ENCODE peak calls at places on chromosomes 13 and 19, in nine cellular contexts. One of them, this sample, is unnamed.

GRCh38 chr19:51439021-51439465 is 19.2 kb downstream of the SIGLEC8 start:
- DNase-seq in K562: no peak
- DNase-seq in SK-N-SH: no peak
- DNase-seq in NB4: peak; percentile 67
- DNase-seq in WTC11: peak; percentile 36
- DNase-seq in A549: no peak
- DNase-seq in GM12878: no peak
- DNase-seq in HCT116: no peak
- DNase-seq in H1: no peak
- DNase-seq in this sample: no peak

GRCh38 chr13:38662362-38662761 is 24.5 kb upstream of the FREM2 start:
- DNase-seq in A549: no peak
- DNase-seq in HCT116: no peak
- DNase-seq in GM12878: no peak
- DNase-seq in NB4: no peak
- DNase-seq in K562: no peak
- DNase-seq in WTC11: no peak
- DNase-seq in SK-N-SH: no peak
- DNase-seq in H1: no peak
- DNase-seq in this sample: no peak

GRCh38 chr19:9565900-9566705 is 18.2 kb downstream of the ZNF121 start:
- DNase-seq in NB4: peak; percentile 54
- DNase-seq in SK-N-SH: no peak
- DNase-seq in A549: peak; percentile 53
- DNase-seq in H1: no peak
- DNase-seq in HCT116: no peak
- DNase-seq in GM12878: no peak
- DNase-seq in K562: no peak
- DNase-seq in WTC11: no peak
- DNase-seq in this sample: no peak

GRCh38 chr13:113927661-113928581 is 46.0 kb downstream of the C13orf46 start:
- DNase-seq in SK-N-SH: no peak
- DNase-seq in K562: no peak
- DNase-seq in NB4: no peak
- DNase-seq in A549: no peak
- DNase-seq in HCT116: no peak
- DNase-seq in GM12878: no peak
- DNase-seq in H1: no peak
- DNase-seq in WTC11: peak; percentile 7
- DNase-seq in this sample: no peak

GRCh38 chr13:70391678-70392077 is 283.4 kb upstream of the KLHL1 start:
- DNase-seq in K562: no peak
- DNase-seq in A549: no peak
- DNase-seq in H1: no peak
- DNase-seq in SK-N-SH: no peak
- DNase-seq in GM12878: no peak
- DNase-seq in NB4: no peak
- DNase-seq in HCT116: no peak
- DNase-seq in WTC11: no peak
- DNase-seq in this sample: no peak

GRCh38 chr13:110479648-110480047 is 81.9 kb downstream of the RAB20 start:
- DNase-seq in NB4: no peak
- DNase-seq in WTC11: no peak
- DNase-seq in H1: no peak
- DNase-seq in SK-N-SH: no peak
- DNase-seq in K562: no peak
- DNase-seq in GM12878: no peak
- DNase-seq in A549: no peak
- DNase-seq in HCT116: no peak
- DNase-seq in this sample: no peak

GRCh38 chr19:49952475-49952829 is 8.5 kb downstream of the SIGLEC11 start:
- DNase-seq in H1: no peak
- DNase-seq in WTC11: no peak
- DNase-seq in A549: no peak
- DNase-seq in K562: no peak
- DNase-seq in HCT116: no peak
- DNase-seq in NB4: no peak
- DNase-seq in SK-N-SH: no peak
- DNase-seq in GM12878: no peak
- DNase-seq in this sample: no peak

GRCh38 chr13:32038353-32038752 is 6.8 kb downstream of the FRY start:
- DNase-seq in K562: no peak
- DNase-seq in H1: no peak
- DNase-seq in SK-N-SH: no peak
- DNase-seq in NB4: no peak
- DNase-seq in WTC11: no peak
- DNase-seq in GM12878: no peak
- DNase-seq in HCT116: no peak
- DNase-seq in A549: no peak
- DNase-seq in this sample: no peak

GRCh38 chr19:39544201-39544903 is 4.4 kb upstream of the EID2 start:
- DNase-seq in SK-N-SH: no peak
- DNase-seq in NB4: no peak
- DNase-seq in A549: no peak
- DNase-seq in H1: no peak
- DNase-seq in WTC11: no peak
- DNase-seq in HCT116: no peak
- DNase-seq in GM12878: no peak
- DNase-seq in K562: no peak
- DNase-seq in this sample: no peak

GRCh38 chr19:57317503-57317902 is 2.8 kb upstream of the ZNF543 start:
- DNase-seq in NB4: no peak
- DNase-seq in WTC11: peak; percentile 48
- DNase-seq in HCT116: no peak
- DNase-seq in H1: no peak
- DNase-seq in GM12878: no peak
- DNase-seq in SK-N-SH: peak; percentile 36
- DNase-seq in K562: no peak
- DNase-seq in A549: no peak
- DNase-seq in this sample: no peak

GRCh38 chr19:49441210-49441959 is at the start of gene SLC17A7:
- DNase-seq in A549: peak; percentile 70
- DNase-seq in NB4: no peak
- DNase-seq in SK-N-SH: peak; percentile 85
- DNase-seq in H1: peak; percentile 82
- DNase-seq in GM12878: no peak
- DNase-seq in K562: peak; percentile 87
- DNase-seq in HCT116: no peak
- DNase-seq in WTC11: peak; percentile 85
- DNase-seq in this sample: no peak

GRCh38 chr19:30376826-30377425 is 4.7 kb downstream of the ZNF536 start:
- DNase-seq in A549: no peak
- DNase-seq in HCT116: no peak
- DNase-seq in NB4: no peak
- DNase-seq in WTC11: no peak
- DNase-seq in GM12878: no peak
- DNase-seq in SK-N-SH: no peak
- DNase-seq in K562: no peak
- DNase-seq in H1: no peak
- DNase-seq in this sample: no peak

GRCh38 chr13:111210488-111210887 is 95.4 kb downstream of the ARHGEF7 start:
- DNase-seq in GM12878: no peak
- DNase-seq in NB4: no peak
- DNase-seq in HCT116: no peak
- DNase-seq in SK-N-SH: no peak
- DNase-seq in WTC11: no peak
- DNase-seq in H1: no peak
- DNase-seq in A549: no peak
- DNase-seq in K562: no peak
- DNase-seq in this sample: peak; percentile 75

DNA sequence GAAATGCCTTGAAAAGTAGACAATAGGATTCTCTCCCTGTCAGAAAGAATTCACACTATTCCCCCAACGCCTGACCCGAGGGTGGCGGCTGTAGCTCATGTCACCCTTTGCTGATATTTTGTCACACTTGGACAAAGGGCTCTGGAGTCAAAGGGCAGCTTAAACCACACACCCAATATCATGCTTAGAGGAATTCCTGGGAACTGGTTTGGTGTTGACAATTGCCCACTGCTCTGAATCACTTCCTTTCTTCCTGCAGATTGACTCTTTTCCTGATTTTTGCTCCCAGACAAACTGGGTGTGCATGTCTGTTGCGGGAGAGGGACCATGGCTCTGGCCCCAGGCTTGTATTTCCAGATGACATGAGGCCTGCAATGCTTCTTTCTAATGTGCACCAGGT is 9.0 kb upstream of the SERP2 start:
- DNase-seq in H1: no peak
- DNase-seq in NB4: no peak
- DNase-seq in HCT116: peak; percentile 71
- DNase-seq in A549: peak; percentile 57
- DNase-seq in GM12878: no peak
- DNase-seq in WTC11: no peak
- DNase-seq in K562: no peak
- DNase-seq in SK-N-SH: no peak
- DNase-seq in this sample: peak; percentile 90
- TF ChIP-seq MAX in H1: no peak
- TF ChIP-seq MAX in NB4: no peak
- TF ChIP-seq MAX in HCT116: no peak
- TF ChIP-seq MAX in A549: no peak
- TF ChIP-seq MAX in GM12878: no peak
- TF ChIP-seq MAX in WTC11: no peak
- TF ChIP-seq MAX in K562: no peak
- TF ChIP-seq MAX in SK-N-SH: no peak
- TF ChIP-seq MAX in this sample: no peak

DNA sequence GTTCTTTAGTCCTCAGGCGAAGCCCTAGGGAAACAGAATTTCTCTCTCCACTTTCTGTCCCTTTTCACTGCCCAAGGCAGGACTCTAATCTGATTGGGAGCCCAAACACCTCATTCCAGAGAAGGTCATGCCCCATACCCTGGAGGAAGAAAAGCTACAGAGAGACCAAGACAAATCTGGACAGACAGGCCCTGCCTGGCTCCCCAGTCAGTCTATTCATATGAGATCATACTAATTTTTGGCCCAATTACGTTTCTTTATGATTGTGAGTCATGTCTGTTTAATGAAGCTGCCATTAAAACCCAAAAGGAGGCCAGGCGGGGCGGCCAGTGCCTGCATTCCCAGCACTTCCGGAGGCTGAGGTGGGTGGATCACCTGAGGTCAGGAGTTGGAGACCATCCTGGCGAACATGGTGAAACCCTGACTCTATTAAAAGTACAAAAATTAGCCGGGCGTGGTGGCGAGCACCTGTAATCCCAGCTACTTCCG is 3.3 kb upstream of the AP3D1 start:
- DNase-seq in A549: no peak
- DNase-seq in K562: no peak
- DNase-seq in H1: no peak
- DNase-seq in GM12878: no peak
- DNase-seq in SK-N-SH: no peak
- DNase-seq in HCT116: no peak
- DNase-seq in NB4: no peak
- DNase-seq in WTC11: no peak
- DNase-seq in this sample: no peak
- TF ChIP-seq MAX in A549: no peak
- TF ChIP-seq MAX in K562: no peak
- TF ChIP-seq MAX in H1: no peak
- TF ChIP-seq MAX in GM12878: no peak
- TF ChIP-seq MAX in SK-N-SH: no peak
- TF ChIP-seq MAX in HCT116: no peak
- TF ChIP-seq MAX in NB4: no peak
- TF ChIP-seq MAX in WTC11: no peak
- TF ChIP-seq MAX in this sample: no peak

GRCh38 chr19:12884627-12884925 is 2.4 kb downstream of the KLF1 start:
- DNase-seq in GM12878: no peak
- DNase-seq in HCT116: no peak
- DNase-seq in A549: no peak
- DNase-seq in SK-N-SH: no peak
- DNase-seq in NB4: no peak
- DNase-seq in WTC11: no peak
- DNase-seq in H1: no peak
- DNase-seq in K562: no peak
- DNase-seq in this sample: no peak

GRCh38 chr19:12885749-12886706 is 973 bp downstream of the KLF1 start:
- DNase-seq in GM12878: no peak
- DNase-seq in NB4: no peak
- DNase-seq in K562: peak; percentile 89
- DNase-seq in H1: peak; percentile 62
- DNase-seq in SK-N-SH: peak; percentile 62
- DNase-seq in A549: no peak
- DNase-seq in HCT116: no peak
- DNase-seq in WTC11: peak; percentile 56
- DNase-seq in this sample: no peak

GRCh38 chr19:12884202-12884601 is 2.8 kb downstream of the KLF1 start:
- DNase-seq in A549: no peak
- DNase-seq in HCT116: no peak
- DNase-seq in H1: no peak
- DNase-seq in WTC11: no peak
- DNase-seq in NB4: no peak
- DNase-seq in GM12878: no peak
- DNase-seq in SK-N-SH: no peak
- DNase-seq in K562: no peak
- DNase-seq in this sample: no peak

GRCh38 chr19:12886943-12887747 is at the start of gene KLF1:
- DNase-seq in H1: no peak
- DNase-seq in SK-N-SH: no peak
- DNase-seq in WTC11: no peak
- DNase-seq in K562: peak; percentile 84
- DNase-seq in HCT116: no peak
- DNase-seq in GM12878: no peak
- DNase-seq in A549: no peak
- DNase-seq in NB4: no peak
- DNase-seq in this sample: no peak

GRCh38 chr19:12884926-12885748 is 1.9 kb downstream of the KLF1 start:
- DNase-seq in GM12878: peak; percentile 57
- DNase-seq in HCT116: no peak
- DNase-seq in K562: peak; percentile 92
- DNase-seq in WTC11: peak; percentile 99
- DNase-seq in A549: peak; percentile 74
- DNase-seq in H1: peak; percentile 99
- DNase-seq in NB4: peak; percentile 82
- DNase-seq in SK-N-SH: peak; percentile 86
- DNase-seq in this sample: peak; percentile 45
- TF ChIP-seq MAX in GM12878: peak; percentile 36
- TF ChIP-seq MAX in HCT116: no peak
- TF ChIP-seq MAX in K562: peak; percentile 94
- TF ChIP-seq MAX in WTC11: peak; percentile 98
- TF ChIP-seq MAX in A549: peak; percentile 71
- TF ChIP-seq MAX in H1: peak; percentile 97
- TF ChIP-seq MAX in NB4: no peak
- TF ChIP-seq MAX in SK-N-SH: no peak
- TF ChIP-seq MAX in this sample: no peak

DNA sequence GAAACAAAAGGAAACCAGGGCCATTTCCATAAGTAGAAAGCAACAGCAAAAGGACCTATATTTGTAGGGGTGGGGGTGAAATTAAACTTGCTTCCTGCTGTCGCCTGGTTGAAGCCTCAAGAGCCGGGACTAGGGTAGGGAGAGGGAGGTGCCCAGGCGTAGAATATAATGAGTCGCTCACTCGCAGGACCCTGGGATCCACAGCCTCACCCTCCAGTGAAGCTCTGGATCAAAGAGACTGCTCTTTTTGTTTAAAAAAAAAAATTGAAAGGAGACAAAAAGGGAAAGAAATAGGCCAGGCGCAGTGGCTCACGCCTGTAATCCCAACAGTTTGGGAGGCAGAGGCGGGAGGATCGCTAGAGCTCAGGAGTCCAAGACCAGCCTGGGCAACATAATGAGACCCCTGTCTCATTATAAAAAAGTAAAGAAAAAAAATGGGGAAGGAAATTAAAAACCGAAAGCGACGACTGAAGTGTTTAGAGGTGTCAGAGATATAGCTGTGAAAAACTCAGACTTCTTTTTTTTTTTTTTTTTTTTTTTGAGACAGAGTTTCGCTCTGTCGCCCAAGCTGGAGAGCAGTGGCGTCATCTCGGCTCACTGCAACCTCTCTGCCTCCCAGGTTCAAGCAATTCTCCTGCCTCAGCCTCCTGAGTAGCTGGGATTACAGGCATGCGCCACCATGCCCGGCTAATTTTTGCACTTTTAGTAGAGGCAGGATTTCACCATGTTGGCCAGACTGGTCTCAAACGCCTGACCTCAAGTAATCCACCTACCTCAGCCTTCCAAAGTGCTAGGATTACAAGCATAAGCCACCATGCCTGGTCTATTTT is 10.9 kb upstream of the ADGRE5 start:
- DNase-seq in GM12878: no peak
- DNase-seq in K562: peak; percentile 15
- DNase-seq in SK-N-SH: no peak
- DNase-seq in HCT116: no peak
- DNase-seq in WTC11: no peak
- DNase-seq in A549: no peak
- DNase-seq in H1: no peak
- DNase-seq in NB4: peak; percentile 61
- DNase-seq in this sample: no peak
- TF ChIP-seq MAX in GM12878: no peak
- TF ChIP-seq MAX in K562: no peak
- TF ChIP-seq MAX in SK-N-SH: no peak
- TF ChIP-seq MAX in HCT116: no peak
- TF ChIP-seq MAX in WTC11: no peak
- TF ChIP-seq MAX in A549: no peak
- TF ChIP-seq MAX in H1: no peak
- TF ChIP-seq MAX in NB4: no peak
- TF ChIP-seq MAX in this sample: no peak

This sample was measured in endothelial cell of umbilical vein.